ENCODE peak calls at places on chromosomes 2 and 18, in five cellular contexts. One of them, this sample, is unnamed.

GRCh38 chr2:20149703-20150030 is 75.3 kb downstream of the SDC1 start:
- DNase-seq in uterus: no peak
- DNase-seq in PC-9: no peak
- DNase-seq in activated naive CD8-positive, alpha-beta T cell treated with anti-CD3 and anti-CD28 coated beads, Interleukin-2, amount 10 ng/mL, durations not matched to agents 7 days and 5 days: no peak
- DNase-seq in activated effector memory CD4-positive, alpha-beta T cell treated with anti-CD3 and anti-CD28 coated beads, Interleukin-2, amount 50 U/mL, for 16 hours: no peak
- DNase-seq in this sample: no peak

GRCh38 chr2:58156780-58157179 is 84.3 kb downstream of the FANCL start:
- DNase-seq in uterus: no peak
- DNase-seq in PC-9: no peak
- DNase-seq in activated naive CD8-positive, alpha-beta T cell treated with anti-CD3 and anti-CD28 coated beads, Interleukin-2, amount 10 ng/mL, durations not matched to agents 7 days and 5 days: no peak
- DNase-seq in activated effector memory CD4-positive, alpha-beta T cell treated with anti-CD3 and anti-CD28 coated beads, Interleukin-2, amount 50 U/mL, for 16 hours: no peak
- DNase-seq in this sample: no peak

GRCh38 chr2:220078439-220078838 is 451.0 kb downstream of the SLC4A3 start:
- DNase-seq in uterus: no peak
- DNase-seq in PC-9: no peak
- DNase-seq in activated naive CD8-positive, alpha-beta T cell treated with anti-CD3 and anti-CD28 coated beads, Interleukin-2, amount 10 ng/mL, durations not matched to agents 7 days and 5 days: no peak
- DNase-seq in activated effector memory CD4-positive, alpha-beta T cell treated with anti-CD3 and anti-CD28 coated beads, Interleukin-2, amount 50 U/mL, for 16 hours: no peak
- DNase-seq in this sample: no peak

GRCh38 chr2:131656816-131657633 is 129.3 kb downstream of the CCDC74A start:
- DNase-seq in uterus: no peak
- DNase-seq in PC-9: no peak
- DNase-seq in activated naive CD8-positive, alpha-beta T cell treated with anti-CD3 and anti-CD28 coated beads, Interleukin-2, amount 10 ng/mL, durations not matched to agents 7 days and 5 days: no peak
- DNase-seq in activated effector memory CD4-positive, alpha-beta T cell treated with anti-CD3 and anti-CD28 coated beads, Interleukin-2, amount 50 U/mL, for 16 hours: no peak
- DNase-seq in this sample: no peak

GRCh38 chr2:112626604-112627059 is 19.1 kb upstream of the SLC20A1 start:
- DNase-seq in uterus: peak
- DNase-seq in PC-9: no peak
- DNase-seq in activated naive CD8-positive, alpha-beta T cell treated with anti-CD3 and anti-CD28 coated beads, Interleukin-2, amount 10 ng/mL, durations not matched to agents 7 days and 5 days: peak
- DNase-seq in activated effector memory CD4-positive, alpha-beta T cell treated with anti-CD3 and anti-CD28 coated beads, Interleukin-2, amount 50 U/mL, for 16 hours: peak
- DNase-seq in this sample: peak

GRCh38 chr2:200479617-200480292 is 30.1 kb downstream of the KCTD18 start:
- DNase-seq in uterus: no peak
- DNase-seq in PC-9: peak
- DNase-seq in activated naive CD8-positive, alpha-beta T cell treated with anti-CD3 and anti-CD28 coated beads, Interleukin-2, amount 10 ng/mL, durations not matched to agents 7 days and 5 days: no peak
- DNase-seq in activated effector memory CD4-positive, alpha-beta T cell treated with anti-CD3 and anti-CD28 coated beads, Interleukin-2, amount 50 U/mL, for 16 hours: no peak
- DNase-seq in this sample: peak

GRCh38 chr2:99863914-99864273 is 278.5 kb downstream of the AFF3 start:
- DNase-seq in uterus: no peak
- DNase-seq in PC-9: no peak
- DNase-seq in activated naive CD8-positive, alpha-beta T cell treated with anti-CD3 and anti-CD28 coated beads, Interleukin-2, amount 10 ng/mL, durations not matched to agents 7 days and 5 days: no peak
- DNase-seq in activated effector memory CD4-positive, alpha-beta T cell treated with anti-CD3 and anti-CD28 coated beads, Interleukin-2, amount 50 U/mL, for 16 hours: no peak
- DNase-seq in this sample: peak

GRCh38 chr2:147847746-147848391 is 3.0 kb downstream of the ACVR2A start:
- DNase-seq in uterus: no peak
- DNase-seq in PC-9: no peak
- DNase-seq in activated naive CD8-positive, alpha-beta T cell treated with anti-CD3 and anti-CD28 coated beads, Interleukin-2, amount 10 ng/mL, durations not matched to agents 7 days and 5 days: no peak
- DNase-seq in activated effector memory CD4-positive, alpha-beta T cell treated with anti-CD3 and anti-CD28 coated beads, Interleukin-2, amount 50 U/mL, for 16 hours: no peak
- DNase-seq in this sample: peak

GRCh38 chr2:239152916-239153305 is 247.9 kb downstream of the HDAC4 start:
- DNase-seq in uterus: peak
- DNase-seq in PC-9: no peak
- DNase-seq in activated naive CD8-positive, alpha-beta T cell treated with anti-CD3 and anti-CD28 coated beads, Interleukin-2, amount 10 ng/mL, durations not matched to agents 7 days and 5 days: no peak
- DNase-seq in activated effector memory CD4-positive, alpha-beta T cell treated with anti-CD3 and anti-CD28 coated beads, Interleukin-2, amount 50 U/mL, for 16 hours: peak
- DNase-seq in this sample: no peak

GRCh38 chr18:49669403-49669802 is 107.5 kb downstream of the LIPG start:
- DNase-seq in uterus: no peak
- DNase-seq in PC-9: no peak
- DNase-seq in activated naive CD8-positive, alpha-beta T cell treated with anti-CD3 and anti-CD28 coated beads, Interleukin-2, amount 10 ng/mL, durations not matched to agents 7 days and 5 days: no peak
- DNase-seq in activated effector memory CD4-positive, alpha-beta T cell treated with anti-CD3 and anti-CD28 coated beads, Interleukin-2, amount 50 U/mL, for 16 hours: no peak
- DNase-seq in this sample: no peak

GRCh38 chr2:233463586-233463985 is 103.0 kb downstream of the USP40 start:
- DNase-seq in uterus: no peak
- DNase-seq in PC-9: no peak
- DNase-seq in activated naive CD8-positive, alpha-beta T cell treated with anti-CD3 and anti-CD28 coated beads, Interleukin-2, amount 10 ng/mL, durations not matched to agents 7 days and 5 days: no peak
- DNase-seq in activated effector memory CD4-positive, alpha-beta T cell treated with anti-CD3 and anti-CD28 coated beads, Interleukin-2, amount 50 U/mL, for 16 hours: no peak
- DNase-seq in this sample: no peak

GRCh38 chr2:102187191-102188150 is 648 bp downstream of the IL1RL2 start:
- DNase-seq in uterus: peak
- DNase-seq in PC-9: no peak
- DNase-seq in activated naive CD8-positive, alpha-beta T cell treated with anti-CD3 and anti-CD28 coated beads, Interleukin-2, amount 10 ng/mL, durations not matched to agents 7 days and 5 days: peak
- DNase-seq in activated effector memory CD4-positive, alpha-beta T cell treated with anti-CD3 and anti-CD28 coated beads, Interleukin-2, amount 50 U/mL, for 16 hours: peak
- DNase-seq in this sample: no peak

GRCh38 chr2:232836934-232837333 is 33.1 kb upstream of the SNORC start:
- DNase-seq in uterus: no peak
- DNase-seq in PC-9: no peak
- DNase-seq in activated naive CD8-positive, alpha-beta T cell treated with anti-CD3 and anti-CD28 coated beads, Interleukin-2, amount 10 ng/mL, durations not matched to agents 7 days and 5 days: no peak
- DNase-seq in activated effector memory CD4-positive, alpha-beta T cell treated with anti-CD3 and anti-CD28 coated beads, Interleukin-2, amount 50 U/mL, for 16 hours: no peak
- DNase-seq in this sample: no peak

GRCh38 chr2:123456416-123456815 is 568.7 kb upstream of the CNTNAP5 start:
- DNase-seq in uterus: no peak
- DNase-seq in PC-9: no peak
- DNase-seq in activated naive CD8-positive, alpha-beta T cell treated with anti-CD3 and anti-CD28 coated beads, Interleukin-2, amount 10 ng/mL, durations not matched to agents 7 days and 5 days: no peak
- DNase-seq in activated effector memory CD4-positive, alpha-beta T cell treated with anti-CD3 and anti-CD28 coated beads, Interleukin-2, amount 50 U/mL, for 16 hours: no peak
- DNase-seq in this sample: no peak